ENCODE peak calls at places on chromosomes 4 and X, in eight cellular contexts. O, T, F, I, K, N, A and B are unnamed samples.

GRCh38 chr4:74682567-74683359 is 111.6 kb downstream of the BTC start:
- DNase-seq in F (no peak), A (no peak), K (peak; percentile 68), I (peak; percentile 79), N (peak; percentile 75), O (peak; percentile 74), T (peak; percentile 95), B (no peak)

GRCh38 chr4:105166066-105166465 is 19.4 kb downstream of the TET2 start:
- DNase-seq in T (no peak), I (no peak), K (no peak), A (no peak), O (no peak), F (no peak), N (no peak), B (no peak)

GRCh38 chrX:68504237-68504636 is 5.4 kb downstream of the YIPF6 start:
- DNase-seq in I (no peak), F (peak; percentile 81), N (peak; percentile 39), A (no peak), T (peak; percentile 93), K (no peak), O (no peak), B (no peak)

GRCh38 chr4:142548491-142548890 is 297.6 kb downstream of the INPP4B start:
- DNase-seq in I (no peak), T (no peak), O (no peak), N (no peak), K (no peak), F (no peak), A (no peak), B (no peak)

GRCh38 chrX:262391-262909 is 18.7 kb upstream of the PLCXD1 start:
- DNase-seq in A (no peak), T (no peak), N (no peak), K (no peak), O (no peak), I (peak; percentile 35), F (no peak), B (peak; percentile 46)

GRCh38 chr4:55378617-55379467 is 16.9 kb upstream of the TMEM165 start:
- DNase-seq in F (no peak), T (no peak), A (no peak), I (peak; percentile 61), O (peak; percentile 61), N (no peak), K (no peak), B (no peak)

GRCh38 chr4:110088670-110089069 is 109.7 kb downstream of the ELOVL6 start:
- DNase-seq in K (no peak), F (no peak), N (peak; percentile 26), O (no peak), A (no peak), T (peak; percentile 76), I (no peak), B (no peak)

GRCh38 chrX:134004038-134004437 is 18.6 kb upstream of the GPC3 start:
- DNase-seq in A (no peak), I (no peak), F (no peak), K (no peak), N (no peak), O (no peak), T (peak; percentile 1), B (no peak)

GRCh38 chr4:185587444-185588161 is 52.3 kb upstream of the PDLIM3 start:
- DNase-seq in F (peak; percentile 91), A (peak; percentile 24), O (no peak), I (no peak), N (no peak), K (no peak), T (peak; percentile 68), B (peak; percentile 45)
- H3K9me3 ChIP-seq in F (no peaks in the 10 kb centered on the region), A (no peaks in the 10 kb centered on the region), O (no peaks in the 10 kb centered on the region), I (no peaks in the 10 kb centered on the region), N (no peaks in the 10 kb centered on the region), K (no peaks in the 10 kb centered on the region), T (no peaks in the 10 kb centered on the region), B (no peaks in the 10 kb centered on the region)

GRCh38 chr4:99644453-99644852 is 13.2 kb downstream of the C4orf54 start:
- DNase-seq in A (no peak), O (no peak), T (no peak), K (no peak), F (no peak), I (no peak), N (no peak), B (no peak)

GRCh38 chr4:99645036-99645435 is 12.6 kb downstream of the C4orf54 start:
- DNase-seq in T (no peak), A (no peak), I (no peak), O (no peak), F (no peak), N (no peak), K (no peak), B (no peak)

GRCh38 chr4:99648321-99648720 is 9.3 kb downstream of the C4orf54 start:
- DNase-seq in A (no peak), K (no peak), O (no peak), F (no peak), T (no peak), I (no peak), N (no peak), B (no peak)

GRCh38 chr4:99642725-99643489 is 14.7 kb downstream of the C4orf54 start:
- DNase-seq in K (peak; percentile 86), T (no peak), O (no peak), N (no peak), A (no peak), I (no peak), F (no peak), B (no peak)

DNA sequence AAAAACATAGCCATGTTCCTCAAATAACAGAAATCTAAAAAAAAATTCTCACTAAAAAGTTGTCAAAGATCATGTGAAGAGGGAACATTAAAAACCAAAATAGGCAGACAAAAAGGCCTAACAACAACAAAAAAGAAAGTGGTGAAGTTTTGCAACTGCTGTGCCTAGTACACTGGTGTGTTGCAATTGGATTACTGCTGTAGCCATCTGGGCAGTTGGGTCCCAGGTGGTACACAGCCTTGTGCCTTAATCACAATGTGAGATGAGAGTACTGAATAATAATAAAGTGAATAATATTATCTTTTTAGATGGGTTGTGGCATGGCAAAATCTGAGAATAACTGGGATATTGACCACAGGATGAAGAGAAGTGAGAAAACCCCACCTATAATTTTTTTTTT is 12.0 kb downstream of the C4orf54 start:
- DNase-seq in N (no peak), A (no peak), O (no peak), F (no peak), K (no peak), I (no peak), T (no peak), B (no peak)
- H3K4me3 ChIP-seq in N (no peak overlapping the region), A (no peak overlapping the region), O (no peak overlapping the region), F (no peak overlapping the region), K (no peak overlapping the region), I (no peak overlapping the region), T (no peak overlapping the region), B (no peak overlapping the region)

DNA sequence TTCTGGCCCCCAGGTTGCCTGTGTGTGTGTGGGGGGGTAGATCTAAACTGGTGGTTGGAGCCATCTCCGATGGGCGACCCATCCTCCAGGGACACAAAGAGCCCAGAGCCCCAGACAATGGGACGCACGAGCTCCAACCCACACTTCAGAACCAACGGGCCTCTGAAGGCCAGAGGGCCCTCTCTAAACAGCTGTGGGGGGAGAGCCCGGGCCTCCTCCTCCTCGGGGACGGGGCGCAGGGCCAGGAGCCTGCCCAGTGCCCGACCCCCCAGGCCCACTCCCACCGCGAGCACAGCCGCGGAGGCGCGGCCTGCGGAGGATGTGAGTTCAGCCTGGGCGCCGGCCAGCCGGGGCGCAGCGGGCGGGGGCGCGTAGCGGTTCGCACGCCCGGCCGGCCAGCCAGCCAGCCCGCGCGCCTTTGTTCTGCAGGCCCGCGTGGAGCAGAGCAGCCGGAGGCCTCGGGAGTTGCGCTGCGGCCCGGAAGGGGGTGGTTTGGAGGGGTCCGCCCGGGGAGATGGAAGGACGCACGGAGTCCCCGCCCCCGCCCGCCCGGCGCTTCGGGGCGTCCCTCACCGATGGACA is 4.0 kb downstream of the FLNA start:
- DNase-seq in A (no peak), K (no peak), T (no peak), N (no peak), I (no peak), O (no peak), F (no peak), B (no peak)
- H3K9me3 ChIP-seq in A (no peaks in the 10 kb centered on the region), K (no peaks in the 10 kb centered on the region), T (no peaks in the 10 kb centered on the region), N (no peaks in the 10 kb centered on the region), I (no peaks in the 10 kb centered on the region), O (no peaks in the 10 kb centered on the region), F (no peaks in the 10 kb centered on the region), B (no peaks in the 10 kb centered on the region)

GRCh38 chr4:119626420-119626819 is 2.2 kb downstream of the PDE5A start:
- DNase-seq in I (no peak), T (no peak), A (no peak), K (no peak), O (no peak), F (no peak), N (no peak), B (no peak)

GRCh38 chr4:119628281-119629141 is at the start of gene PDE5A:
- DNase-seq in F (peak; percentile 70), O (peak; percentile 81), K (peak; percentile 87), T (peak; percentile 80), N (peak; percentile 63), A (peak; percentile 66), I (peak; percentile 81), B (peak; percentile 94)

GRCh38 chr4:119626943-119627266 is 1.7 kb downstream of the PDE5A start:
- DNase-seq in A (no peak), O (no peak), T (no peak), F (no peak), K (no peak), N (no peak), I (no peak), B (no peak)

GRCh38 chr4:119629142-119629471 is 503 bp upstream of the PDE5A start:
- DNase-seq in O (no peak), F (no peak), T (no peak), K (no peak), N (no peak), A (no peak), I (no peak), B (no peak)

GRCh38 chr4:119627267-119628190 is 1.1 kb downstream of the PDE5A start:
- DNase-seq in K (peak; percentile 87), T (peak; percentile 86), N (peak; percentile 69), F (peak; percentile 43), I (peak; percentile 55), A (peak; percentile 34), O (peak; percentile 51), B (peak; percentile 77)
- H3K4me3 ChIP-seq in K (peak overlapping the region; percentile 67), T (peak overlapping the region; percentile 93), N (peak overlapping the region; percentile 85), F (peak overlapping the region; percentile 67), I (peak overlapping the region; percentile 92), A (peak overlapping the region; percentile 78), O (peak overlapping the region; percentile 68), B (peak overlapping the region; percentile 57)